ENCODE peak calls at places on chromosomes 11 and 22, in four cellular contexts. O, I, S and P are unnamed samples.

GRCh38 chr11:33191456-33191855 is 30.2 kb upstream of the CSTF3 start:
- DNase-seq in O (no peak), I (no peak), S (no peak), P (no peak)

GRCh38 chr11:37320921-37321320 is 722.9 kb upstream of the RAG2 start:
- DNase-seq in O (no peak), I (no peak), S (no peak), P (no peak)

GRCh38 chr22:32911526-32911925 is 110.0 kb downstream of the TIMP3 start:
- DNase-seq in O (no peak), I (no peak), S (no peak), P (no peak)

GRCh38 chr11:78417888-78418583 is 416 bp upstream of the GAB2 start:
- DNase-seq in O (peak; percentile 79), I (peak; percentile 88), S (no peak), P (peak; percentile 66)

GRCh38 chr11:130606781-130607511 is 158.5 kb downstream of the ADAMTS15 start:
- DNase-seq in O (no peak), I (no peak), S (no peak), P (no peak)

GRCh38 chr11:796565-797299 is 1.3 kb downstream of the SLC25A22 start:
- DNase-seq in O (no peak), I (peak; percentile 60), S (no peak), P (peak; percentile 30)

GRCh38 chr11:3982431-3982830 is 112.2 kb upstream of the RRM1 start:
- DNase-seq in O (no peak), I (no peak), S (no peak), P (no peak)

GRCh38 chr22:41034741-41035140 is 57.7 kb upstream of the EP300 start:
- DNase-seq in O (no peak), I (no peak), S (no peak), P (no peak)

GRCh38 chr11:63534895-63535461 is 1.6 kb upstream of the PLAAT4 start:
- DNase-seq in O (no peak), I (peak; percentile 24), S (peak; percentile 35), P (no peak)

GRCh38 chr11:3120071-3120792 is 44.9 kb downstream of the OSBPL5 start:
- DNase-seq in O (peak; percentile 5), I (no peak), S (no peak), P (no peak)

GRCh38 chr22:24836282-24836681 is 30.3 kb downstream of the SGSM1 start:
- DNase-seq in O (no peak), I (no peak), S (no peak), P (no peak)

GRCh38 chr11:60764879-60765278 is 8.2 kb downstream of the MS4A15 start:
- DNase-seq in O (no peak), I (no peak), S (peak; percentile 84), P (no peak)

GRCh38 chr11:119533931-119534694 is 111.1 kb upstream of the THY1 start:
- DNase-seq in O (peak; percentile 91), I (peak; percentile 77), S (peak; percentile 13), P (peak; percentile 57)

GRCh38 chr22:33829549-33830280 is 90.6 kb downstream of the LARGE1 start:
- DNase-seq in O (no peak), I (no peak), S (no peak), P (no peak)

GRCh38 chr11:119414321-119414720 is 8.7 kb downstream of the THY1 start:
- DNase-seq in O (no peak), I (no peak), S (no peak), P (no peak)

GRCh38 chr11:65850217-65851082 is 7.5 kb downstream of the CFL1 start:
- DNase-seq in O (no peak), I (no peak), S (no peak), P (no peak)

GRCh38 chr11:11382858-11383532 is 29.9 kb upstream of the CSNK2A3 start:
- DNase-seq in O (no peak), I (no peak), S (no peak), P (no peak)

GRCh38 chr11:134535029-134536025 is 123.3 kb upstream of the B3GAT1 start:
- DNase-seq in O (no peak), I (no peak), S (no peak), P (no peak)

GRCh38 chr11:2752204-2752772 is 52.5 kb upstream of the KCNQ1OT1 start:
- DNase-seq in O (no peak), I (no peak), S (no peak), P (no peak)

GRCh38 chr11:120932305-120932905 is 91.5 kb upstream of the TBCEL start:
- DNase-seq in O (no peak), I (no peak), S (no peak), P (no peak)

GRCh38 chr11:1472180-1473005 is 14.2 kb downstream of the MOB2 start:
- DNase-seq in O (no peak), I (no peak), S (no peak), P (no peak)

GRCh38 chr11:62217191-62217748 is 8.8 kb downstream of the SCGB2A1 start:
- DNase-seq in O (no peak), I (no peak), S (no peak), P (peak; percentile 19)

GRCh38 chr11:285894-286220 is 3.1 kb upstream of the PGGHG start:
- DNase-seq in O (no peak), I (no peak), S (no peak), P (no peak)

GRCh38 chr11:17822021-17822781 is 87.6 kb downstream of the KCNC1 start:
- DNase-seq in O (no peak), I (no peak), S (no peak), P (no peak)

GRCh38 chr11:43868852-43869567 is 11.6 kb upstream of the ALKBH3 start:
- DNase-seq in O (no peak), I (peak; percentile 36), S (peak; percentile 84), P (peak; percentile 41)

GRCh38 chr11:45857834-45858492 is 10.7 kb downstream of the CRY2 start:
- DNase-seq in O (no peak), I (no peak), S (no peak), P (no peak)

GRCh38 chr22:22103078-22103593 is 120.5 kb upstream of the TOP3B start:
- DNase-seq in O (peak; percentile 69), I (peak; percentile 97), S (no peak), P (no peak)

GRCh38 chr11:132114185-132114584 is 743.8 kb downstream of the NTM start:
- DNase-seq in O (peak; percentile 72), I (no peak), S (no peak), P (no peak)

GRCh38 chr11:96267490-96268010 is 75.4 kb downstream of the MAML2 start:
- DNase-seq in O (no peak), I (no peak), S (peak; percentile 95), P (no peak)

GRCh38 chr11:9982127-9982795 is 311.8 kb downstream of the SBF2 start:
- DNase-seq in O (no peak), I (no peak), S (no peak), P (no peak)

GRCh38 chr11:110935018-110935640 is 222.9 kb upstream of the ARHGAP20 start:
- DNase-seq in O (no peak), I (no peak), S (no peak), P (no peak)

DNA sequence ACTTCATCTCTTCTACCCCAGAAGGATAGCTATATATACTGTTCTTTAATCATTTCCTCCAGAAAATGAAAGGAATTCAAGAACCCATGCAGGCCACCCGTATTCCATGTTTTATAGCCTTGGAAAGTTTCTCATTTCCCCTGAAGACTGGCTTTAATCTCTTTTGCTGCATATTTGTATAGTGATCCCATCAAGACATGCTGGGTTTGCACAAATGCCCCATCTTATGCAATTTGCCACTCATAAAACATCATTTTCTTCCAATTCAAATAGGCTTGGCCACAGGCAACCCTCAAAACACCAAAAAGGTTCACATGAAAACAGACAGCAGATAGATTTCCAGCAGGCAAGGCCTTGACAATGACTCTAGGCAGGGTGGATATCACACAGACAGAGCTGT is 28.3 kb upstream of the APOA1 start:
- DNase-seq in O (no peak), I (no peak), S (no peak), P (no peak)
- TF ChIP-seq CBFB in O (no peak), I (no peak), S (no peak), P (no peak)

GRCh38 chr22:31133911-31134310 is 6.4 kb downstream of the PLA2G3 start:
- DNase-seq in O (no peak), I (no peak), S (no peak), P (no peak)
- TF ChIP-seq CBFB in O (no peak), I (no peak), S (no peak), P (no peak)

GRCh38 chr22:38940985-38941384 is 16.4 kb upstream of the APOBEC3A start:
- DNase-seq in O (no peak), I (no peak), S (no peak), P (no peak)

GRCh38 chr22:38938221-38938620 is 19.2 kb upstream of the APOBEC3A start:
- DNase-seq in O (no peak), I (no peak), S (no peak), P (no peak)

GRCh38 chr22:38937036-38937435 is 20.4 kb upstream of the APOBEC3A start:
- DNase-seq in O (no peak), I (no peak), S (no peak), P (no peak)

GRCh38 chr22:38937541-38937940 is 19.9 kb upstream of the APOBEC3A start:
- DNase-seq in O (no peak), I (no peak), S (no peak), P (no peak)

GRCh38 chr22:38938925-38939324 is 18.5 kb upstream of the APOBEC3A start:
- DNase-seq in O (no peak), I (no peak), S (no peak), P (no peak)
- TF ChIP-seq CBFB in O (no peak), I (no peak), S (no peak), P (no peak)

DNA sequence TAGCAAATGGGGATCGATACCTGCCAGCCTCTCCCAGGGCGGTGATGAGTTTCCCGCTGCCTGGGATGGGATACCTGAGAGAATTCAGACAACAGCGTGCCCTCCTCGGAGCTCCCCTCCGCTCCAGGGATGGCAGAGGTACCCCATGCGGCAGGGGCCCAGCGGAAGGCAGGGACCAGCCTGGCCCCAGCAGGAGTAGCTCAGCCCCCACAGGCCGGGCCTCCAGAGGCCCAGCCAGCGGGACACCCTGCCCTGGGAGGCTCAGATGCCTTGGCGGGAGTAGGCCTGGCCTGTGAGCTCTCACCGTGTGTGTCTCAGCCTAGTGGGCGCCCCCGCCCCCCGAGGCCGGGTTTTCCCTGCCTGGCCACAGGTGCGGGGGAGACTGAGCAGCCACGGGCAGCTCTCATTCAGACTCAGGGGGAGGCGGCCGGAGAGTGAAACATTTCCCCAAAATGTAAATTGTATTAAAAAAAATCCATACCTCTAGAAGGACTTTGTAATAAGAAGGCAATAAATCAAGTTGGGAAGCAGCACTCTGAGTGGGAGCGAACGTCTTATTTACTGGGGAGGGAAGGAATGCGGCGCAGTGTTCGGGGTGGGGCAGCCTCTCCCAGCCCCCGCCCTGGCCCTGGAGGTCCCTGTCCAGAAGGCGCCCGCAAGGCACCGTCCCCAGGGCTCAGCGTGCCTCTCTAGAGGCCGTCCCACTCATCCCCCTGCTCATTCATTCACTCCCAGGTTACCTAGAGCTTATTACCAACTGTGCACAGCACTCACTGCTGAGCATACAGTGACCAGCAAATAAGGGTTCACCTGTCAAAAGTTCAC is 888.0 kb downstream of the BRD1 start:
- DNase-seq in O (no peak), I (no peak), S (no peak), P (no peak)
- TF ChIP-seq CBFB in O (no peak), I (no peak), S (no peak), P (no peak)